ENCODE peak calls at places on chromosomes 7 and 10, in four cellular contexts. F, A, C and B are unnamed samples.

GRCh38 chr10:104322416-104322782 is 15.9 kb downstream of the ITPRIP start:
- DNase-seq in F (no peak), A (peak), C (no peak), B (no peak)

GRCh38 chr7:134571101-134571500 is 22.2 kb downstream of the AKR1B15 start:
- DNase-seq in F (no peak), A (no peak), C (no peak), B (no peak)

GRCh38 chr10:117449636-117450035 is 74.4 kb upstream of the PDZD8 start:
- DNase-seq in F (no peak), A (no peak), C (peak), B (no peak)

GRCh38 chr10:43857206-43857952 is 208.7 kb upstream of the ZNF32 start:
- DNase-seq in F (peak), A (no peak), C (peak), B (no peak)

GRCh38 chr10:113126506-113127192 is 176.6 kb downstream of the TCF7L2 start:
- DNase-seq in F (peak), A (peak), C (peak), B (peak)

GRCh38 chr7:97004237-97004930 is 969 bp upstream of the DLX6 start:
- DNase-seq in F (no peak), A (no peak), C (no peak), B (no peak)

GRCh38 chr7:11699666-11700065 is 132.3 kb downstream of the THSD7A start:
- DNase-seq in F (no peak), A (no peak), C (no peak), B (no peak)

GRCh38 chr7:150966002-150966401 is 12.1 kb downstream of the KCNH2 start:
- DNase-seq in F (no peak), A (peak), C (no peak), B (peak)

GRCh38 chr10:32328499-32328898 is 18.5 kb downstream of the EPC1 start:
- DNase-seq in F (no peak), A (no peak), C (no peak), B (peak)

GRCh38 chr7:47484457-47484856 is 97.5 kb downstream of the TNS3 start:
- DNase-seq in F (no peak), A (no peak), C (no peak), B (no peak)

GRCh38 chr10:83991986-83992753 is 147.1 kb upstream of the GHITM start:
- DNase-seq in F (no peak), A (peak), C (peak), B (peak)

GRCh38 chr7:104045183-104045582 is 55.7 kb upstream of the RELN start:
- DNase-seq in F (peak), A (no peak), C (no peak), B (peak)

GRCh38 chr10:1715821-1716220 is 21.5 kb downstream of the ADARB2 start:
- DNase-seq in F (no peak), A (peak), C (peak), B (peak)

GRCh38 chr7:105705427-105705826 is 124.1 kb upstream of the EFCAB10 start:
- DNase-seq in F (no peak), A (no peak), C (no peak), B (no peak)

GRCh38 chr7:94525917-94526316 is 16.3 kb downstream of the CASD1 start:
- DNase-seq in F (no peak), A (no peak), C (no peak), B (no peak)

GRCh38 chr7:106143711-106144347 is 31.7 kb upstream of the SYPL1 start:
- DNase-seq in F (no peak), A (no peak), C (no peak), B (peak)

GRCh38 chr10:101216631-101217425 is 12.4 kb downstream of the LBX1 start:
- DNase-seq in F (no peak), A (no peak), C (no peak), B (no peak)

GRCh38 chr7:118502235-118502634 is 277.7 kb downstream of the ANKRD7 start:
- DNase-seq in F (no peak), A (no peak), C (no peak), B (no peak)

GRCh38 chr10:59880976-59881510 is 25.3 kb downstream of the CCDC6 start:
- DNase-seq in F (no peak), A (no peak), C (no peak), B (peak)

GRCh38 chr7:44289341-44290249 is 35.8 kb downstream of the CAMK2B start:
- DNase-seq in F (no peak), A (peak), C (peak), B (no peak)

GRCh38 chr10:93875032-93875358 is 18.8 kb upstream of the SLC35G1 start:
- DNase-seq in F (peak), A (no peak), C (no peak), B (no peak)

GRCh38 chr7:117791877-117792780 is 81.1 kb downstream of the CTTNBP2 start:
- DNase-seq in F (no peak), A (no peak), C (no peak), B (no peak)

GRCh38 chr7:1520574-1521234 is 9.8 kb upstream of the MAFK start:
- DNase-seq in F (peak), A (no peak), C (no peak), B (no peak)

GRCh38 chr7:95425694-95426093 is 9.1 kb downstream of the PON2 start:
- DNase-seq in F (no peak), A (no peak), C (no peak), B (no peak)

GRCh38 chr10:104045151-104046089 is 40.3 kb downstream of the COL17A1 start:
- DNase-seq in F (peak), A (peak), C (peak), B (peak)

GRCh38 chr10:78180306-78180705 is 146.6 kb downstream of the RPS24 start:
- DNase-seq in F (no peak), A (no peak), C (no peak), B (no peak)

GRCh38 chr7:47336178-47337020 is 245.5 kb downstream of the TNS3 start:
- DNase-seq in F (peak), A (no peak), C (no peak), B (no peak)

GRCh38 chr7:66790219-66790618 is 49.7 kb downstream of the RABGEF1 start:
- DNase-seq in F (no peak), A (no peak), C (no peak), B (no peak)

GRCh38 chr10:67520924-67521520 is 175.0 kb downstream of the CTNNA3 start:
- DNase-seq in F (peak), A (peak), C (peak), B (peak)

GRCh38 chr10:42954776-42955492 is 121.9 kb upstream of the RET start:
- DNase-seq in F (no peak), A (peak), C (peak), B (no peak)

GRCh38 chr7:23709081-23709746 is 805 bp upstream of the STK31 start:
- DNase-seq in F (no peak), A (no peak), C (no peak), B (no peak)

DNA sequence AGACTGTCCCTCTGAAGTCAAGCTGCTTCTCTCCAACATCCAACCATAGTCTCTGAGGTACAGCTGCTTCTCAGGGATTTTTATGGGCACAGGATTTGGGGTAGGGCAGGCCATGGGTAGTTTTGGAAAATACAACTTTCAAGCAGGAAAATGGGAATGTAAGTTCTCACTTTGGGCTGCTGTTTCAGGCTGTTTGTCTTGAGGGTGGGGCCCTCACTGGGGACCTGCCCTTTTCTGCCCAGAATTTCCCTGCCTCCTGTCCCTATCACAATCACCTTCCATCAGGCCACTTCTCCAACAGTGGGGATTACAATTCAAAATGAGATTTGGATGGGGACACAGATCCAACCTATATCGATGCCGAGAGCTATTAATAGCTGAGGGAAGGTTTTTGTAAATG is 24.5 kb downstream of the SSMEM1 start:
- DNase-seq in F (no peak), A (no peak), C (no peak), B (no peak)
- H2BK120ac ChIP-seq in F (no peak), A (no peak), C (no peak), B (no peak)

DNA sequence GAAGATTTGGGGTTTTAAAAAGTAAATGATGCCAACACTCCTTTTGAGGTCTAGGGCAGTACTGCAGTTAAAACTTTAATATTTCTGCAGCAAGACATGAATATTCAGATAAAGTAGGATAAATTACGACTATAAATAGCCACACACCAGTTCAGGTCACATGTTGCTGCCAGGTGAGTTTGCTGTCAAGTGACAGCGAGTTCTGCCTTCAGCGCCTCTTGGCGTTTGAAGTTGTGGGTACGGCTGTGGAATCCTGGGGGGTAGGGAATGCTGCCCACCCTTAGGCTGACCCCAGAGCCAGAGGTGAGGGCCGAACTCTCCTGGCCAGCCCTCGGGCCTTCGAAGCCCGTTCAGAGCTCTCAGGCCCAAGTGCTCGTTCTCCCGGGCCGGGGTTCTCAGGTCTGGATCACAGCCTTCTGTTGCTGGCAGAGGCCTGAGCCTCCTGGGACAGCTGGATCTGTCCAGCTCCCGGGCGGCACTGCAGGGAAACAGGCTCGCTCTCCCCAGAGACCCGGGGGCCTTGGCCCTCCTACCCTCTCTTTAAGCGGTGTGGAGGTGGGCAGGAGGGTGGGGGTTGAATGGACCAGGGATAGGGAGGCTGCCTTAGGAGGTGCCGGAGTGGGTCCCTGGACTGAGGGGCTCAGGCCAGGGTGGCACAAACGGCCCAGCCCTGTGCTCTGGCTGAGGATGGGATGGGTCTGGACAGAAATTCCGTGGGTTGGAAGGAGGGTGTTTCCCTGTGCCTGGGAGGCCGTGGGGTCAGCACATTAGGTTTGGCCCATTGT is 5.4 kb downstream of the BRI3 start:
- DNase-seq in F (no peak), A (peak), C (no peak), B (no peak)
- H3K56ac ChIP-seq in F (peak), A (no peak), C (no peak), B (peak)

GRCh38 chr10:89252225-89252585 is 630 bp upstream of the LIPA start:
- DNase-seq in F (no peak), A (no peak), C (no peak), B (no peak)

GRCh38 chr10:89251417-89252224 is at the start of gene LIPA:
- DNase-seq in F (peak), A (peak), C (peak), B (peak)

GRCh38 chr10:89249066-89249465 is 2.5 kb downstream of the LIPA start:
- DNase-seq in F (no peak), A (no peak), C (no peak), B (no peak)

GRCh38 chr10:89245802-89246201 is 5.8 kb downstream of the LIPA start:
- DNase-seq in F (no peak), A (no peak), C (no peak), B (no peak)

DNA sequence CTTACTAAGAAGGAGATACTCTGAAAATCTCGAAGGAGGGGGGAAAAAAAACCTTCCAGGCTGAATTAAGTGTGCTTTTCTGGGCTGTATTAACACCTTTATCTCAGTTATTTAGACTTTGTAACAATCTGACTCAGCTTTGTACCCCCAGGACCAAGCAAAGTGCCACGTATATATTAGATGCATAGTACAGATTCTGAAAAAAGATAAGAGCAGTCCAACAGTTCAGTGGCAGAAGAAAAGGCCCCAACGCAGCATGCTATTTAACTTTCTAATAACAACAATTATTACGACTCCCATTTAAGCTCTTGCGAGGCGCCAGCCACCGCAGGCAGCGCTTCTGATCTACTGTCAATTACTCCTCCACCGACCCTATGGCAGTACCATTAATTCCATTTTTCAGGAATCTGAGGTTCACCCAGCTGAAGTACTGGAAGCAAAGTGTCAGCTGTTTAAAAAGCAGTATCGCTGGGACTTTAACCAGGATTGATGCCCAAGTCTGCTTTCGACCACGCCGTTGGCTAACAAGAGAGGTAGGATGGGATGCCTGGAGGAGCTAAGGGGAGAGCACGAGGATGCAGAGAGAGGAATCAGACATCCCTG is 660 bp downstream of the LIPA start:
- DNase-seq in F (no peak), A (no peak), C (no peak), B (no peak)
- H2BK120ac ChIP-seq in F (peak), A (no peak), C (no peak), B (no peak)

GRCh38 chr10:68897336-68897741 is 3.8 kb upstream of the DDX50 start:
- DNase-seq in F (peak), A (peak), C (peak), B (peak)

GRCh38 chr10:68901106-68901927 is at the start of gene DDX50:
- DNase-seq in F (peak), A (peak), C (peak), B (peak)

GRCh38 chr10:68902382-68902781 is 1.3 kb downstream of the DDX50 start:
- DNase-seq in F (no peak), A (no peak), C (no peak), B (no peak)

GRCh38 chr10:68900427-68901105 is 549 bp upstream of the DDX50 start:
- DNase-seq in F (peak), A (no peak), C (peak), B (no peak)

GRCh38 chr10:68899186-68899745 is 1.8 kb upstream of the DDX50 start:
- DNase-seq in F (no peak), A (no peak), C (no peak), B (no peak)
- H3K56ac ChIP-seq in F (no peak), A (no peak), C (no peak), B (no peak)

GRCh38 chr10:4343798-4344370 is 482.1 kb upstream of the AKR1E2 start:
- DNase-seq in F (peak), A (no peak), C (no peak), B (no peak)

GRCh38 chr10:4344544-4344994 is 481.4 kb upstream of the AKR1E2 start:
- DNase-seq in F (peak), A (no peak), C (no peak), B (peak)

GRCh38 chr10:4345842-4346241 is 480.2 kb upstream of the AKR1E2 start:
- DNase-seq in F (peak), A (no peak), C (no peak), B (no peak)

GRCh38 chr10:4346257-4346656 is 479.8 kb upstream of the AKR1E2 start:
- DNase-seq in F (no peak), A (no peak), C (no peak), B (no peak)

DNA sequence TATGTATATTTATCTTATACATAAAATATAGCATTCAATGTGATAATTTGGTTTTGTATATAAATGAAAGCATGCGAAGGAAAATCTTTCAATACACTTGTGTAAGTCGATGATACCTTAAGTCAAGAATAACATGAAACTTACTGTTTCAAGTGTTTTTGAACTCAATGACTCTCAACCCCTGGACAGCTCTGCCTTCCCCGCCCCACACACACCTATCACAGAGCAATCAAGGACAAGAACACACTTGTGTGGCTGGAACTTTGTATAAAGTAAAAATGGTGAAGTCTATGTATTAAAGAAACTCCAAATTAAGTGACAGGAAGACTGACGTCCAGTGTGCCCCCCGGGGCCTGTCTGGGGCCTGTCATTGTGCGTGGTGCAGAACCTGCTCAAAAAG is 478.6 kb upstream of the AKR1E2 start:
- DNase-seq in F (no peak), A (no peak), C (no peak), B (no peak)
- H2BK120ac ChIP-seq in F (no peak), A (no peak), C (no peak), B (no peak)